ENCODE peak calls at places on chromosomes 11 and 22, in nine cellular contexts. One of them, this sample, is unnamed.

GRCh38 chr11:35066783-35067476 is 72.0 kb upstream of the CD44 start:
- DNase-seq in lung: no peak
- DNase-seq in thoracic aorta: no peak
- DNase-seq in cardiac muscle cell: no peak
- DNase-seq in vagina: no peak
- DNase-seq in fibroblast of lung: no peak
- DNase-seq in right lobe of liver: no peak
- DNase-seq in HFFc6: no peak
- DNase-seq in AG09319: no peak
- DNase-seq in this sample: no peak

GRCh38 chr22:30870451-30871345 is 97.9 kb downstream of the MORC2 start:
- DNase-seq in lung: no peak
- DNase-seq in thoracic aorta: no peak
- DNase-seq in cardiac muscle cell: no peak
- DNase-seq in vagina: no peak
- DNase-seq in fibroblast of lung: no peak
- DNase-seq in right lobe of liver: peak; percentile 38
- DNase-seq in HFFc6: no peak
- DNase-seq in AG09319: no peak
- DNase-seq in this sample: no peak

GRCh38 chr11:43582837-43583462 is 97.6 kb upstream of the HSD17B12 start:
- DNase-seq in lung: no peak
- DNase-seq in thoracic aorta: no peak
- DNase-seq in cardiac muscle cell: peak; percentile 33
- DNase-seq in vagina: no peak
- DNase-seq in fibroblast of lung: no peak
- DNase-seq in right lobe of liver: no peak
- DNase-seq in HFFc6: no peak
- DNase-seq in AG09319: no peak
- DNase-seq in this sample: no peak

GRCh38 chr22:49362393-49362792 is 465.3 kb downstream of the BRD1 start:
- DNase-seq in lung: peak; percentile 9
- DNase-seq in thoracic aorta: no peak
- DNase-seq in cardiac muscle cell: no peak
- DNase-seq in vagina: peak; percentile 43
- DNase-seq in fibroblast of lung: no peak
- DNase-seq in right lobe of liver: no peak
- DNase-seq in HFFc6: no peak
- DNase-seq in AG09319: no peak
- DNase-seq in this sample: no peak

GRCh38 chr22:38412435-38413084 is 42.4 kb downstream of the KCNJ4 start:
- DNase-seq in lung: peak; percentile 25
- DNase-seq in thoracic aorta: no peak
- DNase-seq in cardiac muscle cell: no peak
- DNase-seq in vagina: no peak
- DNase-seq in fibroblast of lung: no peak
- DNase-seq in right lobe of liver: peak; percentile 46
- DNase-seq in HFFc6: no peak
- DNase-seq in AG09319: no peak
- DNase-seq in this sample: peak; percentile 17

GRCh38 chr22:23793326-23793725 is 6.6 kb downstream of the SMARCB1 start:
- DNase-seq in lung: no peak
- DNase-seq in thoracic aorta: no peak
- DNase-seq in cardiac muscle cell: no peak
- DNase-seq in vagina: no peak
- DNase-seq in fibroblast of lung: no peak
- DNase-seq in right lobe of liver: no peak
- DNase-seq in HFFc6: no peak
- DNase-seq in AG09319: no peak
- DNase-seq in this sample: no peak

GRCh38 chr11:36075053-36075452 is 131.2 kb downstream of the LDLRAD3 start:
- DNase-seq in lung: no peak
- DNase-seq in thoracic aorta: no peak
- DNase-seq in cardiac muscle cell: no peak
- DNase-seq in vagina: no peak
- DNase-seq in fibroblast of lung: peak; percentile 79
- DNase-seq in right lobe of liver: no peak
- DNase-seq in HFFc6: peak; percentile 78
- DNase-seq in AG09319: peak; percentile 52
- DNase-seq in this sample: no peak

GRCh38 chr22:23060612-23061400 is 9.5 kb upstream of the GNAZ start:
- DNase-seq in lung: no peak
- DNase-seq in thoracic aorta: no peak
- DNase-seq in cardiac muscle cell: no peak
- DNase-seq in vagina: peak; percentile 72
- DNase-seq in fibroblast of lung: no peak
- DNase-seq in right lobe of liver: peak; percentile 31
- DNase-seq in HFFc6: no peak
- DNase-seq in AG09319: no peak
- DNase-seq in this sample: no peak

GRCh38 chr22:50051930-50052329 is 6.2 kb downstream of the TTLL8 start:
- DNase-seq in lung: no peak
- DNase-seq in thoracic aorta: no peak
- DNase-seq in cardiac muscle cell: no peak
- DNase-seq in vagina: no peak
- DNase-seq in fibroblast of lung: no peak
- DNase-seq in right lobe of liver: no peak
- DNase-seq in HFFc6: no peak
- DNase-seq in AG09319: no peak
- DNase-seq in this sample: no peak

GRCh38 chr11:76604652-76605241 is 65.8 kb downstream of the LRRC32 start:
- DNase-seq in lung: no peak
- DNase-seq in thoracic aorta: no peak
- DNase-seq in cardiac muscle cell: no peak
- DNase-seq in vagina: peak; percentile 82
- DNase-seq in fibroblast of lung: peak; percentile 92
- DNase-seq in right lobe of liver: peak; percentile 86
- DNase-seq in HFFc6: peak; percentile 36
- DNase-seq in AG09319: peak; percentile 69
- DNase-seq in this sample: no peak

GRCh38 chr22:46588279-46589140 is 31.7 kb upstream of the GRAMD4 start:
- DNase-seq in lung: no peak
- DNase-seq in thoracic aorta: no peak
- DNase-seq in cardiac muscle cell: peak; percentile 47
- DNase-seq in vagina: no peak
- DNase-seq in fibroblast of lung: no peak
- DNase-seq in right lobe of liver: peak; percentile 45
- DNase-seq in HFFc6: no peak
- DNase-seq in AG09319: no peak
- DNase-seq in this sample: no peak

GRCh38 chr11:6315811-6316425 is 4.4 kb downstream of the CAVIN3 start:
- DNase-seq in lung: peak; percentile 53
- DNase-seq in thoracic aorta: peak; percentile 26
- DNase-seq in cardiac muscle cell: peak; percentile 80
- DNase-seq in vagina: no peak
- DNase-seq in fibroblast of lung: peak; percentile 71
- DNase-seq in right lobe of liver: peak; percentile 62
- DNase-seq in HFFc6: peak; percentile 42
- DNase-seq in AG09319: no peak
- DNase-seq in this sample: peak; percentile 73

GRCh38 chr22:16824718-16825687 is at the start of gene XKR3:
- DNase-seq in lung: no peak
- DNase-seq in thoracic aorta: no peak
- DNase-seq in cardiac muscle cell: no peak
- DNase-seq in vagina: no peak
- DNase-seq in fibroblast of lung: no peak
- DNase-seq in right lobe of liver: no peak
- DNase-seq in HFFc6: no peak
- DNase-seq in AG09319: no peak
- DNase-seq in this sample: peak; percentile 5

GRCh38 chr11:108112059-108112458 is 9.3 kb upstream of the ACAT1 start:
- DNase-seq in lung: no peak
- DNase-seq in thoracic aorta: no peak
- DNase-seq in cardiac muscle cell: no peak
- DNase-seq in vagina: no peak
- DNase-seq in fibroblast of lung: peak; percentile 17
- DNase-seq in right lobe of liver: no peak
- DNase-seq in HFFc6: no peak
- DNase-seq in AG09319: no peak
- DNase-seq in this sample: no peak

GRCh38 chr11:20127671-20128527 is 32.4 kb downstream of the DBX1 start:
- DNase-seq in lung: peak; percentile 69
- DNase-seq in thoracic aorta: no peak
- DNase-seq in cardiac muscle cell: peak; percentile 84
- DNase-seq in vagina: no peak
- DNase-seq in fibroblast of lung: peak; percentile 72
- DNase-seq in right lobe of liver: peak; percentile 73
- DNase-seq in HFFc6: peak; percentile 65
- DNase-seq in AG09319: peak; percentile 32
- DNase-seq in this sample: peak; percentile 57

GRCh38 chr22:29154364-29155048 is 51.2 kb upstream of the EMID1 start:
- DNase-seq in lung: peak; percentile 79
- DNase-seq in thoracic aorta: peak; percentile 25
- DNase-seq in cardiac muscle cell: peak; percentile 84
- DNase-seq in vagina: no peak
- DNase-seq in fibroblast of lung: peak; percentile 64
- DNase-seq in right lobe of liver: peak; percentile 84
- DNase-seq in HFFc6: peak; percentile 48
- DNase-seq in AG09319: peak; percentile 10
- DNase-seq in this sample: peak; percentile 50

GRCh38 chr11:19080579-19080993 is 20.1 kb upstream of the MRGPRX2 start:
- DNase-seq in lung: peak; percentile 42
- DNase-seq in thoracic aorta: no peak
- DNase-seq in cardiac muscle cell: peak; percentile 5
- DNase-seq in vagina: no peak
- DNase-seq in fibroblast of lung: peak; percentile 33
- DNase-seq in right lobe of liver: no peak
- DNase-seq in HFFc6: peak; percentile 27
- DNase-seq in AG09319: no peak
- DNase-seq in this sample: peak; percentile 14

GRCh38 chr11:2256293-2256913 is 14.0 kb downstream of the ASCL2 start:
- DNase-seq in lung: no peak
- DNase-seq in thoracic aorta: no peak
- DNase-seq in cardiac muscle cell: no peak
- DNase-seq in vagina: no peak
- DNase-seq in fibroblast of lung: no peak
- DNase-seq in right lobe of liver: no peak
- DNase-seq in HFFc6: no peak
- DNase-seq in AG09319: no peak
- DNase-seq in this sample: peak; percentile 54

GRCh38 chr22:23237201-23237798 is 57.0 kb downstream of the BCR start:
- DNase-seq in lung: no peak
- DNase-seq in thoracic aorta: no peak
- DNase-seq in cardiac muscle cell: no peak
- DNase-seq in vagina: no peak
- DNase-seq in fibroblast of lung: peak; percentile 67
- DNase-seq in right lobe of liver: no peak
- DNase-seq in HFFc6: no peak
- DNase-seq in AG09319: no peak
- DNase-seq in this sample: no peak

GRCh38 chr11:1557168-1557884 is 14.7 kb downstream of the DUSP8 start:
- DNase-seq in lung: no peak
- DNase-seq in thoracic aorta: no peak
- DNase-seq in cardiac muscle cell: no peak
- DNase-seq in vagina: no peak
- DNase-seq in fibroblast of lung: no peak
- DNase-seq in right lobe of liver: peak; percentile 37
- DNase-seq in HFFc6: no peak
- DNase-seq in AG09319: no peak
- DNase-seq in this sample: no peak

GRCh38 chr11:65378208-65378927 is 4.1 kb downstream of the SLC25A45 start:
- DNase-seq in lung: no peak
- DNase-seq in thoracic aorta: no peak
- DNase-seq in cardiac muscle cell: no peak
- DNase-seq in vagina: no peak
- DNase-seq in fibroblast of lung: no peak
- DNase-seq in right lobe of liver: peak; percentile 46
- DNase-seq in HFFc6: no peak
- DNase-seq in AG09319: no peak
- DNase-seq in this sample: no peak
- TF ChIP-seq CTCF in lung: no peak
- TF ChIP-seq CTCF in thoracic aorta: no peak
- TF ChIP-seq CTCF in cardiac muscle cell: no peak
- TF ChIP-seq CTCF in vagina: no peak
- TF ChIP-seq CTCF in fibroblast of lung: no peak
- TF ChIP-seq CTCF in right lobe of liver: no peak
- TF ChIP-seq CTCF in HFFc6: no peak
- TF ChIP-seq CTCF in AG09319: no peak
- TF ChIP-seq CTCF in this sample: no peak

GRCh38 chr11:57499983-57500461 is 15.5 kb downstream of the SLC43A1 start:
- DNase-seq in lung: no peak
- DNase-seq in thoracic aorta: no peak
- DNase-seq in cardiac muscle cell: no peak
- DNase-seq in vagina: no peak
- DNase-seq in fibroblast of lung: no peak
- DNase-seq in right lobe of liver: no peak
- DNase-seq in HFFc6: no peak
- DNase-seq in AG09319: no peak
- DNase-seq in this sample: no peak
- TF ChIP-seq CTCF in lung: no peak
- TF ChIP-seq CTCF in thoracic aorta: no peak
- TF ChIP-seq CTCF in cardiac muscle cell: no peak
- TF ChIP-seq CTCF in vagina: no peak
- TF ChIP-seq CTCF in fibroblast of lung: no peak
- TF ChIP-seq CTCF in right lobe of liver: no peak
- TF ChIP-seq CTCF in HFFc6: no peak
- TF ChIP-seq CTCF in AG09319: no peak
- TF ChIP-seq CTCF in this sample: no peak

GRCh38 chr22:25880524-25880923 is 138.5 kb downstream of the MYO18B start:
- DNase-seq in lung: no peak
- DNase-seq in thoracic aorta: no peak
- DNase-seq in cardiac muscle cell: no peak
- DNase-seq in vagina: no peak
- DNase-seq in fibroblast of lung: no peak
- DNase-seq in right lobe of liver: no peak
- DNase-seq in HFFc6: no peak
- DNase-seq in AG09319: no peak
- DNase-seq in this sample: no peak
- TF ChIP-seq CTCF in lung: no peak
- TF ChIP-seq CTCF in thoracic aorta: no peak
- TF ChIP-seq CTCF in cardiac muscle cell: no peak
- TF ChIP-seq CTCF in vagina: no peak
- TF ChIP-seq CTCF in fibroblast of lung: no peak
- TF ChIP-seq CTCF in right lobe of liver: no peak
- TF ChIP-seq CTCF in HFFc6: no peak
- TF ChIP-seq CTCF in AG09319: no peak
- TF ChIP-seq CTCF in this sample: no peak

DNA sequence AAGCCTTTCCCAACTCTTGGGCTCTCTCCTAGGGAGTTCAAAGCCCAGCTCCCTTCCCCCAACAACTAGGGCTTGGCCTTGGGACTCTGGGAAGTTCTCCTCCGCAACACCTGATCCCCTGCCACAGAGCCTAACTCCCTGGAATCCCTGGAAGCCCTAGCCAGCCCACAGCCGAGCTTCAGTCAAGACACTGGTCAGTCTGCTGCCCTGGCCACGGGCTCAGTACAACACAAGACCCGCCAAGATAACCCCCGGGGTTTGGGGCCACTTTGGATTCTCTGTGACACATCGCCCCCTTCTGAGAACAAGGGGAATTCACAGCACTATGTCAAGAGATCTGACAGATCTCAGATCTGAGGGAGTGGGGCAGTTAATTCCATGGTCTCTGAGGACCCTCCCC is 58.3 kb downstream of the SLC22A12 start:
- DNase-seq in lung: no peak
- DNase-seq in thoracic aorta: no peak
- DNase-seq in cardiac muscle cell: peak; percentile 71
- DNase-seq in vagina: no peak
- DNase-seq in fibroblast of lung: peak; percentile 7
- DNase-seq in right lobe of liver: no peak
- DNase-seq in HFFc6: no peak
- DNase-seq in AG09319: no peak
- DNase-seq in this sample: peak; percentile 20
- TF ChIP-seq CTCF in lung: no peak
- TF ChIP-seq CTCF in thoracic aorta: no peak
- TF ChIP-seq CTCF in cardiac muscle cell: peak; percentile 61
- TF ChIP-seq CTCF in vagina: no peak
- TF ChIP-seq CTCF in fibroblast of lung: peak; percentile 40
- TF ChIP-seq CTCF in right lobe of liver: peak; percentile 45
- TF ChIP-seq CTCF in HFFc6: peak; percentile 70
- TF ChIP-seq CTCF in AG09319: peak; percentile 31
- TF ChIP-seq CTCF in this sample: no peak

GRCh38 chr11:120744016-120744994 is 232.8 kb downstream of the GRIK4 start:
- DNase-seq in lung: no peak
- DNase-seq in thoracic aorta: no peak
- DNase-seq in cardiac muscle cell: no peak
- DNase-seq in vagina: no peak
- DNase-seq in fibroblast of lung: no peak
- DNase-seq in right lobe of liver: no peak
- DNase-seq in HFFc6: no peak
- DNase-seq in AG09319: no peak
- DNase-seq in this sample: no peak
- TF ChIP-seq CTCF in lung: no peak
- TF ChIP-seq CTCF in thoracic aorta: no peak
- TF ChIP-seq CTCF in cardiac muscle cell: no peak
- TF ChIP-seq CTCF in vagina: no peak
- TF ChIP-seq CTCF in fibroblast of lung: no peak
- TF ChIP-seq CTCF in right lobe of liver: no peak
- TF ChIP-seq CTCF in HFFc6: peak; percentile 55
- TF ChIP-seq CTCF in AG09319: no peak
- TF ChIP-seq CTCF in this sample: no peak

This sample was measured in RWPE1.